ENCODE peak calls at places on chromosome 19, in four cellular contexts. R is upper lobe of right lung, Q is psoas muscle, C is heart left ventricle. T is an unnamed sample.
A peak's percentile ranks its signal among the peaks of the same experiment; 100 is the strongest.

GRCh38 chr19:23698711-23699520 is 11.9 kb upstream of the ZNF675 start:
- DNase-seq in R (no peak), Q (no peak), C (no peak), T (no peak)

GRCh38 chr19:46608581-46609345 is 7.6 kb downstream of the CALM3 start:
- DNase-seq in R (peak; percentile 60), Q (peak; percentile 27), C (peak; percentile 15), T (no peak)

GRCh38 chr19:2095338-2095938 is 688 bp downstream of the MOB3A start:
- DNase-seq in R (no peak), Q (peak; percentile 66), C (no peak), T (no peak)

GRCh38 chr19:20969498-20969897 is 46.4 kb downstream of the ZNF85 start:
- DNase-seq in R (no peak), Q (no peak), C (no peak), T (no peak)

GRCh38 chr19:8552810-8553209 is 24.4 kb downstream of the MYO1F start:
- DNase-seq in R (no peak), Q (no peak), C (no peak), T (no peak)

GRCh38 chr19:7655581-7655980 is 13.3 kb upstream of the RETN start:
- DNase-seq in R (no peak), Q (no peak), C (no peak), T (no peak)

GRCh38 chr19:46601318-46602224 is at the start of gene CALM3:
- DNase-seq in R (peak; percentile 72), Q (no peak), C (peak; percentile 40), T (no peak)

GRCh38 chr19:6801397-6802086 is 29.0 kb downstream of the VAV1 start:
- DNase-seq in R (peak; percentile 90), Q (peak; percentile 79), C (peak; percentile 78), T (no peak)

GRCh38 chr19:28065026-28065425 is 1147.9 kb downstream of the UQCRFS1 start:
- DNase-seq in R (no peak), Q (no peak), C (no peak), T (no peak)

GRCh38 chr19:13689050-13689449 is 75.3 kb upstream of the MRI1 start:
- DNase-seq in R (no peak), Q (no peak), C (no peak), T (no peak)

GRCh38 chr19:2171349-2172145 is 7.8 kb downstream of the DOT1L start:
- DNase-seq in R (no peak), Q (no peak), C (peak; percentile 56), T (no peak)

GRCh38 chr19:33193864-33194362 is at the start of gene LRP3:
- DNase-seq in R (peak; percentile 78), Q (peak; percentile 72), C (peak; percentile 69), T (no peak)

GRCh38 chr19:11100064-11100463 is 10.8 kb downstream of the LDLR start:
- DNase-seq in R (no peak), Q (no peak), C (no peak), T (no peak)

GRCh38 chr19:53849237-53849676 is 18.4 kb upstream of the MYADM start:
- DNase-seq in R (no peak), Q (no peak), C (peak; percentile 41), T (peak; percentile 93)

GRCh38 chr19:6056801-6057650 is 53.3 kb downstream of the RFX2 start:
- DNase-seq in R (no peak), Q (peak; percentile 87), C (peak; percentile 77), T (peak; percentile 82)

GRCh38 chr19:33358408-33358807 is 15.1 kb upstream of the CEBPG start:
- DNase-seq in R (no peak), Q (no peak), C (no peak), T (no peak)

GRCh38 chr19:45179063-45179847 is 671 bp downstream of the BLOC1S3 start:
- DNase-seq in R (peak; percentile 81), Q (peak; percentile 67), C (peak; percentile 45), T (no peak)

GRCh38 chr19:54905908-54906511 is at the start of gene NCR1:
- DNase-seq in R (no peak), Q (no peak), C (no peak), T (no peak)

GRCh38 chr19:33805313-33805712 is 8.6 kb downstream of the KCTD15 start:
- DNase-seq in R (no peak), Q (no peak), C (no peak), T (no peak)

GRCh38 chr19:33569822-33570221 is 48.2 kb upstream of the PEPD start:
- DNase-seq in R (no peak), Q (no peak), C (no peak), T (no peak)

GRCh38 chr19:29525901-29526729 is at the start of gene VSTM2B:
- DNase-seq in R (peak; percentile 43), Q (peak; percentile 26), C (no peak), T (no peak)

GRCh38 chr19:44111910-44112463 is 1.2 kb upstream of the ZNF225 start:
- DNase-seq in R (no peak), Q (no peak), C (no peak), T (peak; percentile 53)

GRCh38 chr19:57348136-57348535 is 2.9 kb upstream of the ZNF304 start:
- DNase-seq in R (no peak), Q (no peak), C (no peak), T (no peak)

GRCh38 chr19:49559928-49560327 is 20.4 kb downstream of the NOSIP start:
- DNase-seq in R (no peak), Q (no peak), C (no peak), T (no peak)

GRCh38 chr19:56084835-56085536 is 36.1 kb downstream of the ZNF787 start:
- DNase-seq in R (peak; percentile 61), Q (no peak), C (no peak), T (no peak)

GRCh38 chr19:45972081-45972943 is 1.4 kb downstream of the NOVA2 start:
- DNase-seq in R (no peak), Q (no peak), C (peak; percentile 59), T (no peak)

GRCh38 chr19:845707-846481 is 5.1 kb downstream of the PRTN3 start:
- DNase-seq in R (no peak), Q (peak; percentile 49), C (no peak), T (no peak)

GRCh38 chr19:54434112-54434861 is 14.7 kb upstream of the LENG8 start:
- DNase-seq in R (no peak), Q (no peak), C (no peak), T (no peak)

GRCh38 chr19:3320853-3321252 is 45.5 kb upstream of the NFIC start:
- DNase-seq in R (no peak), Q (no peak), C (no peak), T (no peak)

GRCh38 chr19:14059093-14059480 is 2.8 kb downstream of the PALM3 start:
- DNase-seq in R (peak; percentile 67), Q (no peak), C (no peak), T (no peak)

GRCh38 chr19:46840157-46840942 is 10.3 kb downstream of the AP2S1 start:
- DNase-seq in R (peak; percentile 70), Q (peak; percentile 72), C (no peak), T (peak; percentile 43)

GRCh38 chr19:39507715-39508364 is 7.1 kb upstream of the SELENOV start:
- DNase-seq in R (no peak), Q (no peak), C (no peak), T (no peak)
- H3K4me3 ChIP-seq in R (no peak overlapping the region), Q (peak overlapping the region; percentile 58), C (peak overlapping the region; percentile 49), T (peak overlapping the region; percentile 61)

DNA sequence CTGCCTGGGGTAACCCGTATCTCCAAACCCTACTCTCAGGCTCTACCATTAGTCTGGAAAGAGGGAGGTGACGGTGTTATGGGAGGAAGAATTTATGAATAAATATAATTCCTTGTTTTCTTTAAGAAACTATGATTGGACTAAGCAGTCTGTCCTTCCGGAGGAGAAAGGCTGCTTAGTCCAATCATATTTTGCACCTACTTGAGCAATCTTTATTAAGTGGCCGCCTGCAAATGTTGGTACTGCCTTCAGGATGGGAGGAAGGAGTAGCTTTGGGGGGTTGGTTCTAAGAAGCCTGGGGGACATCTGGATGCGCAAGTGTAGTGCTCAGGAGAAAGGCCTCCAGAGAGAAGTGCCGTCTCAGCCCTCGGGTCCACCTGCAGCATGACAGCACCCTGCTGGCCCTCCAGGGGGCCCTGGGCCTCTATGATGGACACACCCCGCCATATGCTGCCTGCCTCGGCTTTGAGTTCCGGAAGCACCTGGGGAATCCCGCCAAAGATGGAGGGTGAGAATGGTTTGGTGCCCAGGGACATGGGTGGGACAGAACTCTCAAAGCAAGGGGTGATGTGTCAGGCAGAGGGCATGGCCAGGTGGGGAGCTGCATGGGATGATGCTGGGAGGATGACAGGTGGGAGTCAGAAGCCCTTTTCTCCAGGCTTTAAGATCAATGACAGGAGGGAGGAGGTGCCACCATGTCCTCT is 4.0 kb downstream of the ACP4 start:
- DNase-seq in R (no peak), Q (no peak), C (no peak), T (peak; percentile 16)
- TF ChIP-seq CTCF in R (no peak), Q (no peak), C (no peak), T (peak; percentile 26)

GRCh38 chr19:48330012-48330681 is 4.8 kb downstream of the EMP3 start:
- DNase-seq in R (peak; percentile 90), Q (peak; percentile 82), C (peak; percentile 79), T (no peak)
- H3K4me3 ChIP-seq in R (peak overlapping the region; percentile 55), Q (peak overlapping the region; percentile 66), C (peak overlapping the region; percentile 65), T (no peak overlapping the region)

DNA sequence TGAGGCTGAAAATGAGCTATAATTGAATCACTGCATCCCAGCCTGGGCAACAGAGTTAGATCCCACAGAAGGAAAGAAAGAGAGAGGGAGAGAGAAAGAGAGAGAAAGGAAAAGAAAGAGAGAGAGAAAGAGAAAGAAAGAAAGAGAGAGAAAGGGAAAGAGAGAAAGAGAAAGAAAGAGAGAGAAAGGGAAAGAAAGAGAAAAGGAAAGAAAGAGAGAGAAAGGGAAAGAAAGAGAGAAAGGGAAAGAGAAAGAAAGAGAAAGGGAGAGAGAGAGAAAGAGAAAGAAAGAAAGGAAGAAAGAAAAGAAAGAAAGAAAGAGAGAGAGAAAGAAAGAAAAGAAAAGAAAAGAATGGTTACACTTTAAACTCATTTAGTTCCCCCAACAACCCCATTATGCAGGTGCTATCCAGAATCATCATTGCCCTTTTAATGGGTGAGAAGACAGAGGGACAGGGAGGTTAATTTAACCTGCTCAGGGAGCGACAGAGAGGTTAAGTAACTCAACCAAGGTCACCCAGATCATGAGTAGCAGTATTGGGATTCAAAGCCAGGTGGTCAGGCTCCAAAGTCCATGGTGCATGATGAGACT is 10.2 kb upstream of the DPP9 start:
- DNase-seq in R (no peak), Q (no peak), C (no peak), T (no peak)
- TF ChIP-seq CTCF in R (no peak), Q (no peak), C (no peak), T (no peak)

DNA sequence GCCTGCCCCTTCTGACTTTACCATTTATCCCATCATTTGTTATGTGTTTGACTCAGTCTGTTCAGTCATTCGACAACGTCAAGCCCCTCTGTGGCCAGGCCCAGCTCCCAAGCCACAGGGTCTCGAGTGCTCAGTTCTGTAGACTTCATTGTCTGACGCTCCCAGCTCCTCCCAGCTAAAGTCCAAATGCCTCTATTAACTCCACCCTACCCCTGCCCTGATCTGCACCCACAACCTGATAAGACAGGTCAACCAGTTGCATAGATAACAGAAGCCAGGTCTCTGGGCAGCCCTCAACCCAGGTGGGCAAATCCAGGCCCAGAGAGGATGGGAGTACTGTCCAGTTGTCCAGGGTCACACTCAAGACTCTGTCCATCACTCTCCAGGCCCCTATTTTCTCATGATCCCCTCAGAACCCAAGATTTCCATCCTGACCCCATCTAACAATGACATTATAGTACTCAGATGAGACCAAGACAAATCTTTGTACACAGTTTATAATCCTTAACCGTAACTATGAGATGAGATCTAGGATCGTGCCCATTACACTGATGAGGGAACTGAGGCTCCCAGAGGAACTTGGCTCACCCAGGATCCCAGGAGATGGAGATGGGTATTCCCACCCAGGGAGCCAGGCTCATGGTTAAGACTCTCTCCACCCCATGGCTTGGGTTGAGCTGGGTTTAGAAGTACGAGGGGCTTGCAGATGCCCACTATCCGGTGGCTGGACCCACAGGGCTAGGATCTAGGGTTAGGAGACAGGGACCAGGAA is 1.1 kb downstream of the TM6SF2 start:
- DNase-seq in R (no peak), Q (no peak), C (no peak), T (no peak)
- H3K4me3 ChIP-seq in R (no peak overlapping the region), Q (no peak overlapping the region), C (no peak overlapping the region), T (no peak overlapping the region)

GRCh38 chr19:18294467-18294864 is 13.0 kb upstream of the JUND start:
- DNase-seq in R (no peak), Q (peak; percentile 75), C (no peak), T (no peak)
- TF ChIP-seq CTCF in R (no peak), Q (no peak), C (no peak), T (no peak)